ENCODE peak calls at places on chromosomes 12 and 14, in eight cellular contexts. J is stomach, E is NCI-H524, Z is endodermal cell, X is GM04504, T is amniotic stem cell, G is HCT116, M is esophagus squamous epithelium. C is an unnamed sample.

GRCh38 chr12:98253641-98254040 is 261.7 kb upstream of the TMPO start:
- DNase-seq in Z (no peak), J (no peak), T (no peak), X (no peak), G (no peak), M (no peak), E (no peak), C (no peak)

GRCh38 chr12:110436231-110436630 is 13.9 kb downstream of the ARPC3 start:
- DNase-seq in M (no peak), G (no peak), E (no peak), Z (no peak), T (no peak), X (no peak), J (no peak), C (no peak)

GRCh38 chr12:54383041-54383609 is 1.4 kb downstream of the ZNF385A start:
- DNase-seq in M (no peak), T (peak; percentile 42), J (no peak), X (peak; percentile 88), Z (no peak), G (no peak), E (no peak), C (no peak)

GRCh38 chr12:128056299-128056885 is 210.6 kb upstream of the TMEM132C start:
- DNase-seq in G (no peak), T (no peak), X (no peak), J (no peak), Z (peak; percentile 90), M (no peak), E (peak; percentile 2), C (no peak)

GRCh38 chr12:47818701-47819543 is 781 bp downstream of the HDAC7 start:
- DNase-seq in M (no peak), E (no peak), G (no peak), T (no peak), Z (peak; percentile 91), J (peak; percentile 49), X (no peak), C (no peak)

GRCh38 chr14:87805315-87805723 is 187.7 kb downstream of the GALC start:
- DNase-seq in J (peak; percentile 29), X (peak; percentile 35), E (peak; percentile 44), Z (peak; percentile 89), T (no peak), M (no peak), G (no peak), C (no peak)

GRCh38 chr14:29098625-29099024 is 332.0 kb downstream of the FOXG1 start:
- DNase-seq in T (no peak), J (no peak), M (no peak), G (no peak), Z (no peak), X (no peak), E (no peak), C (no peak)

GRCh38 chr12:127107744-127108143 is 1159.2 kb upstream of the TMEM132C start:
- DNase-seq in Z (no peak), T (no peak), G (no peak), J (no peak), X (no peak), E (no peak), M (no peak), C (no peak)

GRCh38 chr12:98719515-98720504 is 74.7 kb downstream of the APAF1 start:
- DNase-seq in M (no peak), X (no peak), E (no peak), J (no peak), T (no peak), G (no peak), Z (no peak), C (no peak)

GRCh38 chr14:63672417-63673180 is 30.9 kb upstream of the WDR89 start:
- DNase-seq in Z (no peak), T (no peak), G (no peak), E (peak; percentile 100), M (no peak), X (no peak), J (no peak), C (no peak)

GRCh38 chr12:89693639-89694202 is 14.9 kb downstream of the ATP2B1 start:
- DNase-seq in M (no peak), G (no peak), X (no peak), T (no peak), E (no peak), Z (no peak), J (no peak), C (no peak)

GRCh38 chr14:61940669-61941420 is 178.6 kb downstream of the SNAPC1 start:
- DNase-seq in T (no peak), G (no peak), X (no peak), J (no peak), Z (no peak), E (no peak), M (no peak), C (no peak)

GRCh38 chr14:45177081-45177480 is 41.4 kb downstream of the FANCM start:
- DNase-seq in E (no peak), M (no peak), X (peak; percentile 46), J (no peak), T (no peak), G (no peak), Z (no peak), C (no peak)

GRCh38 chr12:100375023-100375737 is 18.3 kb downstream of the SLC17A8 start:
- DNase-seq in T (no peak), M (no peak), E (peak; percentile 86), J (peak; percentile 48), G (no peak), Z (peak; percentile 73), X (peak; percentile 55), C (no peak)